ENCODE peak calls at places on chromosomes 4 and X, in six cellular contexts. F is A549, G is caudate nucleus, V is SK-N-SH, U is heart left ventricle, Y is body of pancreas. W is an unnamed sample.

GRCh38 chr4:175935016-175935661 is 123.1 kb upstream of the GPM6A start:
- DNase-seq in V (no peak), U (no peak), F (no peak), Y (no peak), G (no peak), W (no peak)

GRCh38 chr4:71006203-71006907 is 12.9 kb downstream of the DCK start:
- DNase-seq in Y (no peak), F (no peak), G (no peak), V (no peak), U (no peak), W (no peak)

GRCh38 chr4:125101706-125102105 is 213.0 kb upstream of the FAT4 start:
- DNase-seq in U (no peak), V (no peak), G (no peak), F (no peak), Y (no peak), W (no peak)

GRCh38 chrX:119252716-119253115 is 16.6 kb downstream of the PGRMC1 start:
- DNase-seq in Y (no peak), F (no peak), V (no peak), U (no peak), G (no peak), W (no peak)

GRCh38 chr4:114265342-114265741 is 285.9 kb upstream of the ARSJ start:
- DNase-seq in V (no peak), F (no peak), U (no peak), G (no peak), Y (no peak), W (no peak)

GRCh38 chrX:125398959-125399440 is 79.3 kb downstream of the TEX13C start:
- DNase-seq in F (no peak), G (no peak), V (no peak), U (no peak), Y (no peak), W (no peak)

GRCh38 chr4:11698846-11699590 is 270.3 kb upstream of the HS3ST1 start:
- DNase-seq in Y (no peak), G (no peak), U (no peak), F (peak), V (no peak), W (no peak)

GRCh38 chr4:76764251-76764650 is 133.7 kb downstream of the SOWAHB start:
- DNase-seq in G (no peak), Y (no peak), U (no peak), F (no peak), V (no peak), W (no peak)

GRCh38 chr4:129384974-129385373 is 289.0 kb downstream of the C4orf33 start:
- DNase-seq in V (no peak), Y (no peak), F (no peak), G (no peak), U (no peak), W (no peak)

GRCh38 chr4:142373610-142374009 is 472.5 kb downstream of the INPP4B start:
- DNase-seq in U (no peak), V (no peak), F (no peak), Y (no peak), G (no peak), W (no peak)

GRCh38 chrX:48471504-48471903 is 1.4 kb upstream of the SLC38A5 start:
- DNase-seq in F (no peak), V (no peak), Y (no peak), G (no peak), U (no peak), W (no peak)

GRCh38 chr4:106652095-106652494 is 283.5 kb upstream of the GIMD1 start:
- DNase-seq in U (no peak), F (no peak), V (no peak), G (no peak), Y (no peak), W (no peak)

GRCh38 chr4:90842960-90843359 is 715.8 kb downstream of the CCSER1 start:
- DNase-seq in Y (no peak), F (peak), U (no peak), G (no peak), V (no peak), W (no peak)

GRCh38 chrX:75230296-75230695 is 43.6 kb upstream of the UPRT start:
- DNase-seq in V (no peak), Y (no peak), G (no peak), F (no peak), U (no peak), W (no peak)

GRCh38 chrX:87664381-87664780 is 146.8 kb downstream of the KLHL4 start:
- DNase-seq in V (peak), Y (no peak), F (peak), G (no peak), U (no peak), W (no peak)

GRCh38 chr4:93788712-93789111 is 39.8 kb upstream of the ATOH1 start:
- DNase-seq in U (no peak), G (no peak), Y (no peak), F (peak), V (peak), W (no peak)

GRCh38 chrX:115233497-115234219 is at the start of gene LRCH2:
- DNase-seq in U (peak), Y (peak), V (peak), F (no peak), G (peak), W (no peak)

GRCh38 chr4:170464614-170465197 is 374.9 kb upstream of the AADAT start:
- DNase-seq in Y (no peak), G (no peak), U (no peak), F (no peak), V (no peak), W (no peak)

GRCh38 chr4:185020293-185020808 is 2.1 kb downstream of the HELT start:
- DNase-seq in F (peak), Y (no peak), U (no peak), G (no peak), V (peak), W (no peak)

GRCh38 chrX:105658136-105658535 is 164.2 kb upstream of the NRK start:
- DNase-seq in F (no peak), G (no peak), V (no peak), U (no peak), Y (no peak), W (no peak)

GRCh38 chr4:172362569-172362968 is 549.4 kb downstream of the GALNTL6 start:
- DNase-seq in U (no peak), G (no peak), Y (no peak), V (no peak), F (no peak), W (no peak)

GRCh38 chr4:10343656-10344055 is 113.6 kb downstream of the ZNF518B start:
- DNase-seq in Y (no peak), F (no peak), G (no peak), U (no peak), V (no peak), W (no peak)

GRCh38 chrX:22121161-22121560 is 89.0 kb downstream of the PHEX start:
- DNase-seq in G (no peak), V (no peak), F (no peak), Y (no peak), U (no peak), W (no peak)

GRCh38 chr4:85491527-85491926 is 16.6 kb downstream of the ARHGAP24 start:
- DNase-seq in F (no peak), G (no peak), U (no peak), Y (no peak), V (no peak), W (no peak)

GRCh38 chrX:119605739-119606507 is at the start of gene NKRF:
- DNase-seq in V (peak), U (peak), G (peak), Y (peak), F (peak), W (peak)

GRCh38 chr4:154743683-154744340 is at the start of gene LRAT:
- DNase-seq in G (peak), V (peak), F (peak), U (peak), Y (peak), W (peak)

GRCh38 chr4:14018191-14018853 is 390.8 kb upstream of the BOD1L1 start:
- DNase-seq in Y (no peak), G (no peak), U (no peak), V (no peak), F (no peak), W (no peak)

GRCh38 chr4:128596844-128597243 is 212.7 kb upstream of the JADE1 start:
- DNase-seq in Y (no peak), U (no peak), F (peak), G (no peak), V (no peak), W (no peak)

GRCh38 chrX:130746709-130747347 is 156.2 kb downstream of the ENOX2 start:
- DNase-seq in F (no peak), Y (no peak), G (no peak), U (no peak), V (no peak), W (no peak)

GRCh38 chr4:28481565-28481964 is 1620.9 kb downstream of the STIM2 start:
- DNase-seq in G (no peak), Y (no peak), U (no peak), V (no peak), F (no peak), W (no peak)

GRCh38 chr4:111066887-111067286 is 444.0 kb upstream of the PITX2 start:
- DNase-seq in F (no peak), V (no peak), Y (no peak), G (no peak), U (no peak), W (no peak)

GRCh38 chrX:101462892-101463291 is 22.4 kb upstream of the ARMCX4 start:
- DNase-seq in Y (no peak), U (no peak), V (peak), F (peak), G (no peak), W (no peak)

GRCh38 chrX:51893931-51894696 is 691 bp downstream of the MAGED1 start:
- DNase-seq in Y (peak), F (peak), U (peak), G (no peak), V (peak), W (no peak)

GRCh38 chrX:88605222-88605583 is 141.8 kb upstream of the CPXCR1 start:
- DNase-seq in F (no peak), V (no peak), U (no peak), Y (no peak), G (no peak), W (no peak)

GRCh38 chrX:109384569-109385174 is 97.2 kb downstream of the GUCY2F start:
- DNase-seq in U (no peak), G (no peak), Y (no peak), F (peak), V (no peak), W (no peak)

GRCh38 chr4:60216752-60217151 is 983.4 kb upstream of the ADGRL3 start:
- DNase-seq in F (no peak), V (no peak), U (no peak), Y (no peak), G (no peak), W (no peak)

GRCh38 chr4:22764183-22764582 is 71.4 kb downstream of the GBA3 start:
- DNase-seq in V (no peak), Y (no peak), U (no peak), G (no peak), F (no peak), W (no peak)

GRCh38 chr4:74123065-74123728 is 24.2 kb upstream of the CXCL2 start:
- DNase-seq in G (no peak), V (no peak), F (peak), Y (peak), U (no peak), W (no peak)

DNA sequence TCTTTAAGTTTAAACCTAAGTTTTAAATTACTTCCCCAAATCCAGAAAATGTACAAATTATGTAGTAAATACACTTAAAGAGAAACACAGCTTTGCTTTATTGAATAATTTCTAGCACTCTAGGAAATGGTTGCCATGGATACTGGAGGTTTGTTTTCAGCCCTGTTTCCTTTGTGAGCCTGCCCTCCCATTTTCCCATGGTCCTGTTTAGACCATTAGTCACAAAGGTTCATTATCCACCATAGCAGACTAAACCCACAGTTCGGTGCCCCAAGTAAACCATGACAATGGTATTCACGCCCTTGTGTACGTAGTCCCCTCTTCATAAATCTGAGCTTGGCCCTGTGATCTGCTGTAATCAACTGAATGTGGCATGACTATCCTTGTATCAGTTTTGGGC is 300.6 kb downstream of the LDB2 start:
- DNase-seq in G (no peak), V (no peak), Y (no peak), U (no peak), F (no peak), W (no peak)
- H3K27ac ChIP-seq in G (no peak), V (no peak), Y (no peak), U (peak), F (no peak), W (no peak)

GRCh38 chrX:19748898-19749680 is 138.3 kb downstream of the SH3KBP1 start:
- DNase-seq in V (no peak), G (no peak), U (no peak), F (no peak), Y (no peak), W (no peak)

GRCh38 chrX:19747672-19748610 is 139.5 kb downstream of the SH3KBP1 start:
- DNase-seq in Y (no peak), U (peak), F (no peak), V (no peak), G (no peak), W (no peak)

GRCh38 chrX:19744231-19744630 is 143.2 kb downstream of the SH3KBP1 start:
- DNase-seq in Y (no peak), V (no peak), G (no peak), U (no peak), F (no peak), W (no peak)

GRCh38 chrX:19750028-19750786 is 137.2 kb downstream of the SH3KBP1 start:
- DNase-seq in V (no peak), F (peak), Y (no peak), U (no peak), G (no peak), W (no peak)

DNA sequence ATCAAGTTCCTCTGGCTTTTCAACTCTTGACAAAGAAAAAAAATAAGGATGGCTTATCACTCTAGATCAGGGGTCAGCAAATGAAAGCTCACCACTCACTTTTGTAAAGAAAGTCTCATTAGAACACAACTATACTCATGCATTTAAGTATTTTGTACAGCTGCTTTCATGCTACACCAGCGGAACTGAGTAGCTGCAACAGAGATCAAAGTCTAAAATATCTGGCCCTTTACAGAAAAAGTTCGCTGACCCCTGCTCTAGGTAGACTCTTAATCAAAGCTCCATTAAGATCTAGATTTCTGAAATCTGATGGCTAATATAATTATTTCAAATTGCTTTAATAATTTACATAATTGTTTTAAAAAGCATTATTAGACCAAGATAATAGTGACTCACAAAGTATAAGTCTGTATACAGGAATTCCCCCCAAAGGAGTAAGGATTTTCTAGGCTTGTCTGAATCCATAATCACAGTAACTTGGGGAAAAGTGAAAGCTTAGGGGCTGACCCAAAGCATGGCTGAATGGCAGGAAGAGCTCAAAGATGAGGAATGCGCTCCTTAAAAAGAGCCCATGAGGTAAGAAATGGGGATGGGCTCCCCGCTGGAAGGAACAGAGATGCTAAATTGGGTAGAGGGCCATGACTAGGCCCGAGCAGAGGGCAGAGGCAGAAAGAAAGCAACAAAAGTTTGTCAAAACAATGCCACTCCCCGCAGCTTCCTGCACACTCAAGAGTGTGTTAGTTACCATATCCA is 140.3 kb downstream of the SH3KBP1 start:
- DNase-seq in U (no peak), F (no peak), V (no peak), G (no peak), Y (no peak), W (no peak)
- H3K27ac ChIP-seq in U (no peak), F (no peak), V (no peak), G (no peak), Y (no peak), W (no peak)

GRCh38 chrX:3415011-3415410 is 68.6 kb upstream of the MXRA5 start:
- DNase-seq in U (no peak), V (no peak), G (no peak), Y (no peak), F (no peak), W (no peak)

GRCh38 chrX:3425031-3425430 is 78.6 kb upstream of the MXRA5 start:
- DNase-seq in V (no peak), Y (no peak), U (no peak), F (no peak), G (no peak), W (no peak)

DNA sequence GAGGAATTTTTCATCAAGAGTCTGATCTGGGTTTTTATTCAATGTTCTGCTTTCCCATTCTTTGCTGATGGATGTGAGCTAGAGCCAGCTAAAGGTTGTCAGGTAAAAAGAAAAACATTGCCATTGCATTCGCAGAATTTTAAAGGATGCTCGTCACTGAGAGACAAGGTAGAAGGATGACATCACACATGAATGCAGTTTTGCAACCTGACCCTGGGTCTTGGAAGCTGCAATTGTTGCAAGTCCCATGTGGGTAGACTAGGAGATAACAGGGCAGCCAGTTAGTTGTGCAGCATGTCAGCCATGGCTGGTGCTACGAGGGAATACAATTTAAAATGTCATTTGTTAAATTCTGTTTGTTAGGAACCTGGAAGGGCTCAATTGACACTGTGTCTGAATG is 73.9 kb upstream of the MXRA5 start:
- DNase-seq in F (no peak), G (no peak), V (no peak), Y (no peak), U (no peak), W (no peak)
- H3K27ac ChIP-seq in F (no peak), G (no peak), V (no peak), Y (no peak), U (no peak), W (no peak)

GRCh38 chrX:11113731-11114130 is 2.6 kb downstream of the HCCS start:
- DNase-seq in V (no peak), Y (no peak), F (no peak), U (no peak), G (no peak), W (no peak)

GRCh38 chrX:11111038-11111851 is at the start of gene HCCS:
- DNase-seq in G (peak), Y (peak), U (peak), V (peak), F (peak), W (peak)

GRCh38 chrX:11111947-11112346 is 815 bp downstream of the HCCS start:
- DNase-seq in G (no peak), U (no peak), F (no peak), Y (no peak), V (no peak), W (no peak)

GRCh38 chrX:11108253-11108941 is 2.7 kb upstream of the HCCS start:
- DNase-seq in V (no peak), U (no peak), F (no peak), G (no peak), Y (no peak), W (no peak)

DNA sequence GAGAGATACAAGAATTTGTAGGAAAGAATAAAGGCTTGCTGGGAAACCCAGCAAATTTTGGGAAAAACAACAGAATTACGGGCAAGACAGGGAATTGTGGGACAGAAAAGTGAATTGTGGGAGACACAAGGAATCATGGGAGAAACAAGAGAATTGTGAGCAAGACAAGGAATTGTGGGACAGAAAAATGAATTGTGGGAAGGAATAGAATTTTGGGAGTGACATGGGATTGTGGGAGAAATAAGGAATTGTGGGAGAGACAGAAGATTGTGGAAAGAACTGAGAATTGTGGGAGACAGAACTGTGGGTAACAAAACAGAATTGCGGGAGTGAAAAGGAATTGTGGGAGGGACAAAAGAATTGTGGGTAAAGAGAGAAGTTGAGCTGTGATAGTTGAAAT is 1.2 kb upstream of the HCCS start:
- DNase-seq in Y (no peak), G (no peak), F (no peak), V (no peak), U (no peak), W (no peak)
- H3K27ac ChIP-seq in Y (no peak), G (no peak), F (no peak), V (no peak), U (no peak), W (no peak)

GRCh38 chrX:39726810-39727209 is 370.9 kb downstream of the BCOR start:
- DNase-seq in G (no peak), F (no peak), Y (no peak), V (peak), U (peak), W (no peak)
- H3K27ac ChIP-seq in G (no peak), F (no peak), Y (no peak), V (peak), U (peak), W (no peak)

GRCh38 chr4:2786152-2786671 is 6.7 kb upstream of the SH3BP2 start:
- DNase-seq in G (no peak), U (no peak), Y (peak), F (no peak), V (no peak), W (no peak)

GRCh38 chr4:2788101-2788500 is 4.8 kb upstream of the SH3BP2 start:
- DNase-seq in V (no peak), Y (no peak), G (no peak), F (no peak), U (no peak), W (no peak)

GRCh38 chr4:2788532-2789103 is 4.3 kb upstream of the SH3BP2 start:
- DNase-seq in G (peak), V (peak), U (peak), Y (peak), F (no peak), W (peak)

GRCh38 chr4:2786794-2787229 is 6.1 kb upstream of the SH3BP2 start:
- DNase-seq in G (no peak), Y (peak), F (no peak), U (no peak), V (peak), W (no peak)

GRCh38 chr4:2787230-2788100 is 5.4 kb upstream of the SH3BP2 start:
- DNase-seq in Y (peak), U (peak), F (no peak), G (peak), V (peak), W (no peak)
- H3K27ac ChIP-seq in Y (no peak), U (peak), F (no peak), G (peak), V (peak), W (peak)